ENCODE peak calls at places on chromosomes 4 and X, in five cellular contexts. C is posterior cingulate gyrus, J is LoVo, L is NB4, N is cardiac septum. Y is an unnamed sample.

GRCh38 chrX:134548257-134548732 is 88.3 kb downstream of the HPRT1 start:
- DNase-seq in L (peak; percentile 51), J (no peak), C (no peak), N (no peak), Y (no peak)

GRCh38 chrX:9291666-9292065 is 173.2 kb upstream of the TBL1X start:
- DNase-seq in N (no peak), L (no peak), J (no peak), C (no peak), Y (no peak)

GRCh38 chr4:1365271-1366178 is 18.5 kb downstream of the UVSSA start:
- DNase-seq in L (peak; percentile 48), J (no peak), C (no peak), N (peak; percentile 58), Y (no peak)

GRCh38 chr4:183808102-183808466 is 97.0 kb upstream of the STOX2 start:
- DNase-seq in C (no peak), N (no peak), L (no peak), J (no peak), Y (no peak)

GRCh38 chrX:80879916-80880315 is 70.2 kb upstream of the BRWD3 start:
- DNase-seq in C (no peak), J (peak; percentile 1), N (no peak), L (no peak), Y (no peak)

GRCh38 chr4:26022346-26022891 is 108.4 kb downstream of the SMIM20 start:
- DNase-seq in C (no peak), J (peak; percentile 75), L (no peak), N (no peak), Y (peak; percentile 34)

GRCh38 chr4:85409251-85409650 is 65.7 kb upstream of the ARHGAP24 start:
- DNase-seq in C (no peak), L (no peak), N (no peak), J (no peak), Y (no peak)

GRCh38 chr4:129968366-129968765 is 872.4 kb downstream of the C4orf33 start:
- DNase-seq in C (no peak), L (no peak), J (no peak), N (no peak), Y (no peak)

GRCh38 chr4:75916091-75916661 is 13.9 kb upstream of the PPEF2 start:
- DNase-seq in N (no peak), L (peak; percentile 55), J (peak; percentile 52), C (peak; percentile 20), Y (no peak)

Y was measured in C1 segment of cervical spinal cord.